ENCODE peak calls at places on chromosome X, in six cellular contexts. D is stimulated activated CD4-positive, alpha-beta T cell treated with anti-CD3 and anti-CD28 coated beads, Interleukin-2, amount 100 ng/mL, for 24 hours; H is fibroblast of mammary gland; B is RPMI7951; Z is activated naive CD8-positive, alpha-beta T cell treated with anti-CD3 and anti-CD28 coated beads for 36 hours; G is stimulated activated CD8-positive, alpha-beta memory T cell treated with anti-CD3 and anti-CD28 coated beads, Interleukin-7, amount 100 ng/mL, for 4 hours. A is an unnamed sample.

GRCh38 chrX:50081282-50081955 is 119.4 kb downstream of the AKAP4 start:
- DNase-seq in H (peak), B (peak), G (no peak), Z (no peak), D (no peak), A (no peak)

GRCh38 chrX:11341274-11342256 is 48.4 kb downstream of the AMELX start:
- DNase-seq in H (peak), G (peak), D (no peak), Z (no peak), B (peak), A (peak)

GRCh38 chrX:19065535-19065934 is 56.7 kb downstream of the ADGRG2 start:
- DNase-seq in D (no peak), B (no peak), Z (no peak), G (no peak), H (no peak), A (no peak)

GRCh38 chrX:3609800-3610199 is 103.6 kb downstream of the PRKX start:
- DNase-seq in D (no peak), B (peak), Z (no peak), G (no peak), H (peak), A (no peak)

GRCh38 chrX:9677098-9677739 is 88.4 kb downstream of the GPR143 start:
- DNase-seq in Z (peak), D (peak), H (peak), G (no peak), B (peak), A (peak)

GRCh38 chrX:48086119-48086518 is 14.7 kb upstream of the ZNF630 start:
- DNase-seq in D (no peak), B (no peak), H (no peak), Z (no peak), G (no peak), A (no peak)

GRCh38 chrX:49310371-49310770 is 6.9 kb downstream of the GAGE10 start:
- DNase-seq in Z (no peak), D (no peak), B (no peak), G (no peak), H (no peak), A (no peak)

GRCh38 chrX:101430457-101431078 is 22.5 kb downstream of the HNRNPH2 start:
- DNase-seq in Z (no peak), G (no peak), H (peak), D (no peak), B (peak), A (no peak)

GRCh38 chrX:110462957-110463356 is 104.3 kb downstream of the RTL9 start:
- DNase-seq in G (no peak), H (peak), D (no peak), B (peak), Z (no peak), A (no peak)